ENCODE peak calls at places on chromosomes 13 and 19, in ten cellular contexts. B is heart left ventricle; Q is AG04450; D is ascending aorta; M is caudate nucleus; Z is uterus; V is CD8-positive, alpha-beta T cell; C is brain microvascular endothelial cell; H is body of pancreas; P is psoas muscle. J is an unnamed sample.

GRCh38 chr13:51832471-51833152 is 12.4 kb downstream of the TMEM272 start:
- DNase-seq in P (peak), B (peak), C (no peak), D (no peak), V (peak), Z (no peak), Q (no peak), M (no peak), H (peak), J (peak)

GRCh38 chr13:112896736-112897602 is 72.0 kb upstream of the MCF2L start:
- DNase-seq in Z (no peak), M (no peak), B (no peak), C (no peak), Q (no peak), V (no peak), P (no peak), H (no peak), D (no peak), J (no peak)

GRCh38 chr19:51158474-51159129 is 16.5 kb downstream of the SIGLEC7 start:
- DNase-seq in Q (no peak), Z (no peak), P (peak), V (peak), C (peak), M (no peak), H (peak), D (no peak), B (peak), J (no peak)

GRCh38 chr13:106418556-106418955 is 116.9 kb downstream of the EFNB2 start:
- DNase-seq in Q (peak), Z (no peak), D (no peak), C (peak), H (no peak), P (no peak), B (no peak), V (no peak), M (no peak), J (no peak)

GRCh38 chr19:38209671-38210457 is 14.2 kb downstream of the DPF1 start:
- DNase-seq in M (peak), Z (peak), Q (no peak), V (no peak), H (peak), C (no peak), B (peak), P (peak), D (peak), J (peak)

GRCh38 chr19:6668696-6669095 is 1.3 kb downstream of the TNFSF14 start:
- DNase-seq in V (no peak), Q (no peak), C (no peak), M (no peak), P (no peak), D (no peak), Z (no peak), B (no peak), H (no peak), J (no peak)

GRCh38 chr13:114226088-114226487 is 8.6 kb upstream of the CDC16 start:
- DNase-seq in H (peak), M (no peak), B (no peak), P (no peak), D (no peak), C (no peak), Z (no peak), V (no peak), Q (no peak), J (no peak)

GRCh38 chr13:99585609-99586008 is 84.3 kb downstream of the TM9SF2 start:
- DNase-seq in P (no peak), Z (no peak), D (no peak), M (no peak), Q (no peak), V (no peak), B (no peak), C (no peak), H (no peak), J (no peak)

GRCh38 chr13:98909016-98909415 is 68.8 kb downstream of the DOCK9 start:
- DNase-seq in C (peak), V (no peak), P (no peak), B (no peak), H (no peak), Z (no peak), M (no peak), Q (no peak), D (no peak), J (no peak)

GRCh38 chr19:4866595-4867424 is 657 bp downstream of the PLIN3 start:
- DNase-seq in Q (no peak), M (no peak), H (peak), C (no peak), B (peak), P (peak), D (peak), Z (peak), V (peak), J (no peak)

GRCh38 chr13:43180837-43181236 is 157.5 kb downstream of the DNAJC15 start:
- DNase-seq in D (no peak), V (no peak), P (no peak), C (no peak), M (no peak), Z (no peak), H (no peak), B (no peak), Q (no peak), J (no peak)

GRCh38 chr13:37621811-37622361 is 23.3 kb upstream of the POSTN start:
- DNase-seq in Z (peak), D (no peak), C (no peak), M (no peak), P (no peak), Q (peak), B (peak), H (peak), V (no peak), J (no peak)

GRCh38 chr13:39244561-39245230 is 206.4 kb downstream of the NHLRC3 start:
- DNase-seq in C (no peak), P (no peak), Q (no peak), B (no peak), Z (no peak), M (no peak), H (no peak), V (no peak), D (no peak), J (no peak)

GRCh38 chr19:47274891-47275865 is 493 bp downstream of the INAFM1 start:
- DNase-seq in M (no peak), P (peak), D (no peak), Z (peak), Q (no peak), H (peak), V (no peak), B (peak), C (no peak), J (no peak)

GRCh38 chr19:7524992-7525739 is 2.7 kb downstream of the MCOLN1 start:
- DNase-seq in Z (no peak), V (no peak), D (no peak), Q (no peak), B (no peak), M (no peak), H (no peak), C (no peak), P (no peak), J (no peak)

GRCh38 chr13:25468330-25469178 is 96.8 kb downstream of the ATP8A2 start:
- DNase-seq in V (no peak), D (no peak), P (no peak), B (no peak), C (no peak), Z (no peak), H (peak), Q (no peak), M (no peak), J (peak)

GRCh38 chr19:55345818-55346724 is 6.4 kb downstream of the KMT5C start:
- DNase-seq in C (no peak), H (no peak), V (no peak), D (no peak), Q (no peak), P (peak), Z (peak), M (no peak), B (peak), J (no peak)

GRCh38 chr19:11342429-11342828 is 3.0 kb upstream of the RAB3D start:
- DNase-seq in B (no peak), P (no peak), Q (no peak), V (no peak), D (no peak), M (no peak), Z (no peak), H (no peak), C (no peak), J (no peak)

GRCh38 chr19:47239610-47240296 is 8.8 kb upstream of the BBC3 start:
- DNase-seq in D (no peak), B (peak), Z (peak), C (no peak), P (peak), H (peak), V (peak), M (peak), Q (no peak), J (peak)

GRCh38 chr13:98653471-98653985 is 76.6 kb upstream of the STK24 start:
- DNase-seq in P (peak), C (peak), D (no peak), M (peak), H (peak), V (peak), Q (peak), Z (peak), B (peak), J (no peak)

GRCh38 chr13:33842207-33842606 is 24.3 kb downstream of the RFC3 start:
- DNase-seq in V (no peak), Z (no peak), B (no peak), H (no peak), Q (no peak), C (no peak), D (no peak), P (no peak), M (no peak), J (no peak)

GRCh38 chr19:5789201-5789795 is 1.7 kb downstream of the DUS3L start:
- DNase-seq in P (no peak), Z (no peak), B (no peak), H (no peak), Q (no peak), V (no peak), M (no peak), C (no peak), D (no peak), J (no peak)

GRCh38 chr13:110250258-110250891 is 56.6 kb downstream of the COL4A1 start:
- DNase-seq in H (peak), C (peak), Q (no peak), P (peak), D (no peak), Z (peak), M (no peak), V (no peak), B (peak), J (no peak)

GRCh38 chr13:113207890-113208423 is 512 bp downstream of the PCID2 start:
- DNase-seq in Z (no peak), Q (no peak), D (no peak), C (peak), P (peak), V (no peak), H (peak), B (peak), M (no peak), J (no peak)

GRCh38 chr19:56309511-56310185 is 5.0 kb downstream of the ZSCAN5A start:
- DNase-seq in P (peak), M (no peak), H (peak), V (peak), C (peak), Q (no peak), B (peak), Z (no peak), D (no peak), J (no peak)

GRCh38 chr19:7869910-7870511 is 4.2 kb downstream of the PRR36 start:
- DNase-seq in D (no peak), Z (peak), C (no peak), M (no peak), P (peak), H (peak), Q (no peak), V (no peak), B (peak), J (no peak)

GRCh38 chr19:31534786-31535185 is 185.6 kb upstream of the TSHZ3 start:
- DNase-seq in C (no peak), H (no peak), M (no peak), B (no peak), D (no peak), V (no peak), P (no peak), Z (no peak), Q (no peak), J (no peak)

GRCh38 chr19:52735734-52736133 is 890 bp upstream of the ZNF611 start:
- DNase-seq in B (peak), V (no peak), M (no peak), H (peak), P (peak), C (peak), Q (no peak), Z (peak), D (peak), J (peak)

GRCh38 chr13:39776439-39776838 is 121.0 kb downstream of the COG6 start:
- DNase-seq in V (no peak), B (no peak), D (no peak), Z (no peak), H (no peak), M (no peak), Q (peak), P (no peak), C (peak), J (no peak)

GRCh38 chr19:41546386-41546789 is 29.6 kb upstream of the CEACAM21 start:
- DNase-seq in M (no peak), D (no peak), V (no peak), C (no peak), B (no peak), P (no peak), Z (no peak), H (peak), Q (no peak), J (no peak)

GRCh38 chr19:1461862-1462261 is 11.9 kb downstream of the APC2 start:
- DNase-seq in V (no peak), Q (no peak), P (no peak), C (no peak), H (no peak), Z (no peak), M (no peak), B (no peak), D (no peak), J (no peak)

GRCh38 chr13:109760951-109761350 is 25.4 kb downstream of the IRS2 start:
- DNase-seq in Q (no peak), H (no peak), P (no peak), M (no peak), V (no peak), Z (no peak), C (no peak), D (no peak), B (no peak), J (no peak)

GRCh38 chr19:53907193-53907581 is 1.9 kb upstream of the CACNG7 start:
- DNase-seq in D (no peak), P (no peak), M (no peak), C (no peak), B (no peak), Q (no peak), H (no peak), Z (no peak), V (no peak), J (no peak)
- H3K27ac ChIP-seq in D (no peak), P (no peak), M (peak), C (no peak), B (no peak), Q (no peak), H (no peak), Z (no peak), V (no peak), J (no peak)

GRCh38 chr19:15320118-15320517 is 12.2 kb downstream of the BRD4 start:
- DNase-seq in D (no peak), C (no peak), M (no peak), V (no peak), H (no peak), Z (no peak), B (no peak), Q (peak), P (no peak), J (no peak)

GRCh38 chr19:15321739-15322138 is 10.6 kb downstream of the BRD4 start:
- DNase-seq in Z (no peak), D (no peak), M (no peak), C (no peak), Q (no peak), P (no peak), H (no peak), B (no peak), V (no peak), J (no peak)

GRCh38 chr19:15328312-15328711 is 4.0 kb downstream of the BRD4 start:
- DNase-seq in P (no peak), C (no peak), H (no peak), V (no peak), B (no peak), D (no peak), Q (no peak), Z (no peak), M (no peak), J (no peak)

GRCh38 chr19:15324791-15325519 is 7.4 kb downstream of the BRD4 start:
- DNase-seq in P (no peak), V (no peak), B (peak), C (no peak), Z (no peak), D (no peak), M (no peak), H (peak), Q (no peak), J (no peak)

DNA sequence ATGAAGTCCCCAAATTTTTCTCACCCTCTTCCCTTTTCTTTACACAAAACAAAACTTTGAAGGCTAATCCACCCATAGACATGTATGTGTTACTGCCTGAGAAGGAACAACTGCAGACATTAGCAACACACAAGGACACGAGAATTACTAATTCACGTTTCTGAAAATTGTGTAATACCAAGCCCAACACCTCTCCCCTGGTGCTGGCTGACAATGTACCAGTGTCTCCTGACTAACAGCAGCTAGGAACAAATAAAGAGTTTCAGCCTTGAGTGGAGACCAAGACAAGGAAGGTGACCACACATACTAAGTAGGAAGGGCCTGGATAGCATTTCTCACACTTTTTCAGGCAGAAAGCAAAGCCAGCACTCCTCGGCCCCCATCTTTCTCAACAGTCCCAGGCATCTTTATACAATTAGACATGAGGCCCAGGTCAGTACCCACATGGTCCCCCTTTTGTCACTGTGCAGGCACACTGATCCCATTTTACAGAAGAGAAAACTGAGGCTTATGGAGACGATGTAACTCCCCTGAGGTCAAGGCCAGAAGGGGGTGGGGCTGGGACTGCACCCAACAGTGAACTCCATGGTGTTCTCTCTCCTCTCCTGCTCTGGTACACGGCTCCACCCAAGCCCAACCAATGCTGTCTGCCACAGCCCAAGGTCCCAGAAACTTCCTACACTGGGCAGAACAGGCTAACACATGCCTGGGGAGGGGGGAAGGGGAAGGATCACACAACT is 8.7 kb downstream of the BRD4 start:
- DNase-seq in V (no peak), Q (no peak), C (no peak), M (no peak), B (peak), Z (peak), P (peak), D (no peak), H (peak), J (no peak)
- H3K27ac ChIP-seq in V (no peak), Q (no peak), C (no peak), M (no peak), B (peak), Z (peak), P (peak), D (peak), H (peak), J (no peak)

GRCh38 chr13:83634601-83635000 is 247.7 kb downstream of the SLITRK1 start:
- DNase-seq in Q (no peak), C (no peak), V (no peak), M (peak), P (no peak), B (no peak), D (no peak), H (no peak), Z (no peak), J (no peak)
- H3K27ac ChIP-seq in Q (no peak), C (no peak), V (no peak), M (no peak), P (no peak), B (no peak), D (no peak), H (no peak), Z (no peak), J (no peak)

DNA sequence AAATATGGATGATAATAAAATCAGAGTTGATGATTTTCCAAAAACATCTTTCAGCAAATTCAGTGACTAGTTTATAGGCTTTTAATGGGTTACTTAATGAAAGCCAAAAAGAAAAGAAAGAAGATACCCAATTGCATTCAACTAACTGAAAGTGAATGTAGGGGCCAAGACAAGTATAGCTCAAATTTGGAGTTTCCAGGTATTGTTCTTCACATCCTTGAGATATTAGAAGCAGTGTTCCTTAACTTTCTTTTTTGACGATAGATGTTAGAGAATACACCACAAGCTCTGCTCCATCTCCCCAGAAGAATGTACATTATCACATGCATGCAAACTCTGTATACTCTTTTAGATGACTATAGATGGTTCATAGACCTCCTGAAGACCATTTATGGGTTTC is 43.6 kb downstream of the PDS5B start:
- DNase-seq in H (no peak), Q (no peak), B (no peak), V (no peak), P (no peak), M (no peak), Z (no peak), D (no peak), C (no peak), J (no peak)
- H3K27ac ChIP-seq in H (no peak), Q (no peak), B (no peak), V (no peak), P (no peak), M (no peak), Z (no peak), D (no peak), C (no peak), J (no peak)

GRCh38 chr13:75149781-75150180 is 332.2 kb downstream of the TBC1D4 start:
- DNase-seq in H (no peak), M (no peak), P (no peak), C (no peak), B (no peak), Q (no peak), V (no peak), Z (no peak), D (no peak), J (no peak)

GRCh38 chr13:75151081-75151643 is 330.8 kb downstream of the TBC1D4 start:
- DNase-seq in V (no peak), B (no peak), C (peak), D (no peak), Q (peak), M (no peak), P (no peak), H (no peak), Z (no peak), J (no peak)

GRCh38 chr13:75145926-75146325 is 336.0 kb downstream of the TBC1D4 start:
- DNase-seq in V (no peak), H (no peak), B (no peak), Q (no peak), M (no peak), C (no peak), Z (no peak), P (no peak), D (no peak), J (no peak)
- H3K27ac ChIP-seq in V (no peak), H (no peak), B (no peak), Q (no peak), M (no peak), C (no peak), Z (no peak), P (no peak), D (no peak), J (no peak)